ENCODE peak calls at places on chromosomes 11 and 22, in seven cellular contexts. One of them, this sample, is unnamed. For H3K4me1, the result is how much of the 10 kb centered on the place peaks cover.

GRCh38 chr22:23190526-23190925 is 10.2 kb downstream of the BCR start:
- DNase-seq in SK-N-SH: no peak
- DNase-seq in GM12878: no peak
- DNase-seq in HCT116: no peak
- DNase-seq in K562: no peak
- DNase-seq in H1: no peak
- DNase-seq in HepG2: no peak
- DNase-seq in this sample: no peak

GRCh38 chr11:126702987-126703386 is 297.6 kb downstream of the KIRREL3 start:
- DNase-seq in HepG2: no peak
- DNase-seq in H1: no peak
- DNase-seq in HCT116: no peak
- DNase-seq in K562: no peak
- DNase-seq in GM12878: no peak
- DNase-seq in SK-N-SH: peak
- DNase-seq in this sample: no peak

GRCh38 chr11:71397328-71397860 is 50.8 kb downstream of the DHCR7 start:
- DNase-seq in HCT116: no peak
- DNase-seq in H1: no peak
- DNase-seq in K562: no peak
- DNase-seq in SK-N-SH: no peak
- DNase-seq in HepG2: no peak
- DNase-seq in GM12878: no peak
- DNase-seq in this sample: no peak

GRCh38 chr22:50625568-50626313 is 2.2 kb downstream of the ARSA start:
- DNase-seq in SK-N-SH: peak
- DNase-seq in HCT116: no peak
- DNase-seq in K562: no peak
- DNase-seq in HepG2: no peak
- DNase-seq in H1: no peak
- DNase-seq in GM12878: no peak
- DNase-seq in this sample: no peak

GRCh38 chr11:34732831-34733230 is 111.9 kb downstream of the EHF start:
- DNase-seq in HepG2: peak
- DNase-seq in K562: no peak
- DNase-seq in SK-N-SH: no peak
- DNase-seq in HCT116: no peak
- DNase-seq in H1: no peak
- DNase-seq in GM12878: no peak
- DNase-seq in this sample: no peak

GRCh38 chr11:18727499-18728236 is 1.7 kb upstream of the IGSF22 start:
- DNase-seq in GM12878: no peak
- DNase-seq in H1: no peak
- DNase-seq in HCT116: peak
- DNase-seq in SK-N-SH: peak
- DNase-seq in HepG2: peak
- DNase-seq in K562: peak
- DNase-seq in this sample: no peak

GRCh38 chr22:48960981-48961655 is 866.6 kb downstream of the BRD1 start:
- DNase-seq in HepG2: no peak
- DNase-seq in GM12878: no peak
- DNase-seq in HCT116: no peak
- DNase-seq in SK-N-SH: no peak
- DNase-seq in H1: no peak
- DNase-seq in K562: no peak
- DNase-seq in this sample: no peak

GRCh38 chr11:93858376-93858775 is 8.0 kb upstream of the VSTM5 start:
- DNase-seq in GM12878: no peak
- DNase-seq in H1: no peak
- DNase-seq in SK-N-SH: no peak
- DNase-seq in HepG2: no peak
- DNase-seq in HCT116: no peak
- DNase-seq in K562: no peak
- DNase-seq in this sample: no peak

GRCh38 chr11:130649749-130650275 is 201.4 kb downstream of the ADAMTS15 start:
- DNase-seq in GM12878: no peak
- DNase-seq in H1: no peak
- DNase-seq in HCT116: no peak
- DNase-seq in SK-N-SH: no peak
- DNase-seq in HepG2: no peak
- DNase-seq in K562: no peak
- DNase-seq in this sample: no peak

GRCh38 chr22:30876925-30877553 is 91.5 kb downstream of the MORC2 start:
- DNase-seq in K562: no peak
- DNase-seq in SK-N-SH: peak
- DNase-seq in H1: no peak
- DNase-seq in HepG2: no peak
- DNase-seq in HCT116: no peak
- DNase-seq in GM12878: no peak
- DNase-seq in this sample: no peak

GRCh38 chr11:33376331-33377099 is 119.3 kb downstream of the HIPK3 start:
- DNase-seq in H1: no peak
- DNase-seq in GM12878: no peak
- DNase-seq in K562: no peak
- DNase-seq in SK-N-SH: peak
- DNase-seq in HepG2: no peak
- DNase-seq in HCT116: no peak
- DNase-seq in this sample: no peak

GRCh38 chr11:1198766-1199688 is 23.8 kb upstream of the MUC5B start:
- DNase-seq in HepG2: no peak
- DNase-seq in GM12878: no peak
- DNase-seq in K562: peak
- DNase-seq in SK-N-SH: peak
- DNase-seq in HCT116: no peak
- DNase-seq in H1: no peak
- DNase-seq in this sample: no peak

GRCh38 chr22:32967285-32968101 is 90.7 kb downstream of the SYN3 start:
- DNase-seq in HepG2: peak
- DNase-seq in H1: no peak
- DNase-seq in GM12878: no peak
- DNase-seq in K562: no peak
- DNase-seq in HCT116: no peak
- DNase-seq in SK-N-SH: no peak
- DNase-seq in this sample: no peak

GRCh38 chr11:121426476-121427454 is 25.3 kb upstream of the SORL1 start:
- DNase-seq in SK-N-SH: peak
- DNase-seq in K562: peak
- DNase-seq in H1: no peak
- DNase-seq in GM12878: no peak
- DNase-seq in HepG2: no peak
- DNase-seq in HCT116: peak
- DNase-seq in this sample: peak

GRCh38 chr22:46618667-46619066 is 1.5 kb upstream of the GRAMD4 start:
- DNase-seq in H1: no peak
- DNase-seq in HCT116: no peak
- DNase-seq in K562: no peak
- DNase-seq in SK-N-SH: no peak
- DNase-seq in GM12878: no peak
- DNase-seq in HepG2: no peak
- DNase-seq in this sample: no peak

GRCh38 chr11:44927174-44927661 is 23.5 kb downstream of the TP53I11 start:
- DNase-seq in GM12878: no peak
- DNase-seq in SK-N-SH: peak
- DNase-seq in H1: peak
- DNase-seq in K562: peak
- DNase-seq in HCT116: peak
- DNase-seq in HepG2: peak
- DNase-seq in this sample: peak

GRCh38 chr11:86374586-86374985 is at the start of gene CCDC81:
- DNase-seq in SK-N-SH: no peak
- DNase-seq in K562: no peak
- DNase-seq in H1: peak
- DNase-seq in HCT116: no peak
- DNase-seq in HepG2: no peak
- DNase-seq in GM12878: no peak
- DNase-seq in this sample: no peak

GRCh38 chr11:57771365-57771764 is 9.8 kb downstream of the CTNND1 start:
- DNase-seq in HCT116: no peak
- DNase-seq in HepG2: no peak
- DNase-seq in K562: no peak
- DNase-seq in H1: no peak
- DNase-seq in GM12878: no peak
- DNase-seq in SK-N-SH: no peak
- DNase-seq in this sample: no peak

GRCh38 chr11:130308059-130308458 is 6.7 kb downstream of the ZBTB44 start:
- DNase-seq in SK-N-SH: no peak
- DNase-seq in HCT116: no peak
- DNase-seq in HepG2: no peak
- DNase-seq in H1: no peak
- DNase-seq in GM12878: no peak
- DNase-seq in K562: no peak
- DNase-seq in this sample: no peak

GRCh38 chr11:69014084-69014935 is 1.3 kb upstream of the MRGPRF start:
- DNase-seq in H1: no peak
- DNase-seq in HCT116: no peak
- DNase-seq in GM12878: no peak
- DNase-seq in HepG2: peak
- DNase-seq in SK-N-SH: peak
- DNase-seq in K562: no peak
- DNase-seq in this sample: no peak

GRCh38 chr11:111820059-111820375 is 51.4 kb downstream of the ALG9 start:
- DNase-seq in SK-N-SH: no peak
- DNase-seq in H1: no peak
- DNase-seq in HepG2: no peak
- DNase-seq in K562: no peak
- DNase-seq in HCT116: no peak
- DNase-seq in GM12878: no peak
- DNase-seq in this sample: no peak

GRCh38 chr11:45304992-45305335 is 18.8 kb upstream of the SYT13 start:
- DNase-seq in GM12878: no peak
- DNase-seq in HepG2: no peak
- DNase-seq in SK-N-SH: no peak
- DNase-seq in H1: no peak
- DNase-seq in HCT116: no peak
- DNase-seq in K562: no peak
- DNase-seq in this sample: no peak

GRCh38 chr11:3148255-3148989 is 16.7 kb downstream of the OSBPL5 start:
- DNase-seq in H1: no peak
- DNase-seq in HCT116: no peak
- DNase-seq in GM12878: no peak
- DNase-seq in HepG2: no peak
- DNase-seq in K562: no peak
- DNase-seq in SK-N-SH: no peak
- DNase-seq in this sample: no peak
- H3K4me1 ChIP-seq in H1: under half
- H3K4me1 ChIP-seq in HCT116: under half
- H3K4me1 ChIP-seq in GM12878: under half
- H3K4me1 ChIP-seq in HepG2: under half
- H3K4me1 ChIP-seq in K562: under half
- H3K4me1 ChIP-seq in SK-N-SH: under half
- H3K4me1 ChIP-seq in this sample: under half

GRCh38 chr11:6875761-6876160 is 664 bp upstream of the OR10A4 start:
- DNase-seq in GM12878: no peak
- DNase-seq in HepG2: no peak
- DNase-seq in K562: no peak
- DNase-seq in H1: no peak
- DNase-seq in SK-N-SH: no peak
- DNase-seq in HCT116: no peak
- DNase-seq in this sample: no peak

GRCh38 chr11:6876325-6876724 is at the start of gene OR10A4:
- DNase-seq in GM12878: no peak
- DNase-seq in K562: no peak
- DNase-seq in HepG2: no peak
- DNase-seq in HCT116: no peak
- DNase-seq in H1: no peak
- DNase-seq in SK-N-SH: no peak
- DNase-seq in this sample: no peak

GRCh38 chr11:6882747-6883146 is 6.3 kb downstream of the OR10A4 start:
- DNase-seq in GM12878: no peak
- DNase-seq in HCT116: no peak
- DNase-seq in H1: no peak
- DNase-seq in HepG2: no peak
- DNase-seq in SK-N-SH: no peak
- DNase-seq in K562: no peak
- DNase-seq in this sample: no peak

GRCh38 chr11:6876914-6877313 is 489 bp downstream of the OR10A4 start:
- DNase-seq in GM12878: no peak
- DNase-seq in HepG2: no peak
- DNase-seq in HCT116: no peak
- DNase-seq in H1: no peak
- DNase-seq in SK-N-SH: no peak
- DNase-seq in K562: no peak
- DNase-seq in this sample: no peak
- H3K4me3 ChIP-seq in GM12878: no peak
- H3K4me3 ChIP-seq in HepG2: no peak
- H3K4me3 ChIP-seq in HCT116: no peak
- H3K4me3 ChIP-seq in H1: no peak
- H3K4me3 ChIP-seq in SK-N-SH: no peak
- H3K4me3 ChIP-seq in K562: no peak
- H3K4me3 ChIP-seq in this sample: no peak

DNA sequence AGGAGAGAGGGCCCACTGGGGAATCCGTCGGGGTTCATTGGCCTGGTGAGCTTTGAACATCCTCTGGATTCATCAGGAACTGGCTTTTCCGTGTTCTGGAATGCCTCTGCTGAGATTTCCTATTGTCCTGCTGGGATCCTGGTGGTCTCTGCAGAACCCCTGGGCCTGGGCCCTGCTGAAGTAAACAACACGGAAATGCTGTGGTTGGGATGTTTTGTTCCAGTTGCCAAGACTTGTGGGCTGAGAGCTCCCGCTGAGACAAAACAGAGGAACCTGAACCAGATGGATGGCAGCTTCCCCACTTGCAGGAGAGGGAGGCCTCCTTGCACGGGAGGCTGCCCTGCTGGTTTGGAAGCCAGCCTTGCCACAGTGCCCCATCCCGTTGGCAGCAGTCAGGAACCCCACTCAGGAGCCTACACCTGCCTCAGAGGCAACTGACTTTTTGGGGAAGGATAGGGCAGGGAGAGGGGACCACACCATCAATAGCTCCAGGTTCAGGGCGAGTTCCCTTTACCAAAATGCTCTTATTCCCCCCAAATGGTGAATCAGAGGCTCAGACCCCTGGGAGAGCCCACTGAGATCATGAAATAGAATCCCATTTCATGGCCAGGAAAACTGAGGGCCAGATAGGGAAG is 60.7 kb downstream of the LRRC32 start:
- DNase-seq in GM12878: no peak
- DNase-seq in HCT116: no peak
- DNase-seq in K562: no peak
- DNase-seq in HepG2: no peak
- DNase-seq in H1: no peak
- DNase-seq in SK-N-SH: peak
- DNase-seq in this sample: peak
- TF ChIP-seq YY1 in GM12878: no peak
- TF ChIP-seq YY1 in HCT116: no peak
- TF ChIP-seq YY1 in K562: no peak
- TF ChIP-seq YY1 in HepG2: no peak
- TF ChIP-seq YY1 in H1: no peak
- TF ChIP-seq YY1 in SK-N-SH: no peak
- TF ChIP-seq YY1 in this sample: no peak

DNA sequence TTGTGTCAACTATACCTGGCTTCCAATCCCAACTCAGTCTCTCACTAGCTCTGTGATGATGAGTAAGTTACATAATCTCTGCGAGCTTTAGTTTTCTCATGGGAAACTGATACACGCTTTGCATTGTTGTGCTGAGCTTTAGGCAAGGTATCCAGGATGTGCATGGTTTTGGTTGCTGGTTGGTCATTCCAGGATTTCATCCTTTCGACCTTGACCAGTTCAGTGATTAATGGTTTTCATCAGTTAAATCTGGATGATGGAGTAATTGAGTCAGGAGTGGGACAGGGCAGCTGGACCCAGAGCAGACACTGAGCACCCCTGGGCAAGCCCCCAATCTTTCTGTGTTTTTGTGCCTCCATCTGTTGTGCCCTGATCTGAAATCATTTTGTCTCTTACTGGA is 417.3 kb upstream of the CADM1 start:
- DNase-seq in SK-N-SH: no peak
- DNase-seq in HepG2: no peak
- DNase-seq in H1: no peak
- DNase-seq in GM12878: peak
- DNase-seq in K562: no peak
- DNase-seq in HCT116: no peak
- DNase-seq in this sample: no peak
- H3K4me1 ChIP-seq in SK-N-SH: under half
- H3K4me1 ChIP-seq in HepG2: under half
- H3K4me1 ChIP-seq in H1: under half
- H3K4me1 ChIP-seq in GM12878: half or more
- H3K4me1 ChIP-seq in K562: under half
- H3K4me1 ChIP-seq in HCT116: under half
- H3K4me1 ChIP-seq in this sample: under half